ENCODE peak calls at places on chromosomes 1 and 21, in six cellular contexts. F is Calu3; D is BJ; V is stimulated activated CD4-positive, alpha-beta T cell treated with anti-CD3 and anti-CD28 coated beads, Interleukin-15, amount 100 ng/mL, for 1 hour; T is SIG-M5; W is trophoblast cell. E is an unnamed sample.

GRCh38 chr1:160124709-160125478 is 9.3 kb downstream of the ATP1A2 start:
- DNase-seq in F (peak; percentile 60), D (peak; percentile 72), V (no peak), T (no peak), W (peak; percentile 86), E (no peak)

GRCh38 chr1:207054476-207054875 is 1.4 kb downstream of the PFKFB2 start:
- DNase-seq in F (no peak), D (no peak), V (no peak), T (no peak), W (no peak), E (no peak)

GRCh38 chr1:1426496-1426960 is 5.5 kb upstream of the ANKRD65 start:
- DNase-seq in F (no peak), D (no peak), V (no peak), T (no peak), W (no peak), E (no peak)

GRCh38 chr1:170513138-170513537 is 18.8 kb upstream of the GORAB start:
- DNase-seq in F (no peak), D (no peak), V (no peak), T (no peak), W (no peak), E (no peak)

GRCh38 chr1:198024782-198025181 is 107.6 kb downstream of the LHX9 start:
- DNase-seq in F (no peak), D (no peak), V (no peak), T (no peak), W (no peak), E (no peak)

GRCh38 chr1:64898107-64898861 is 68.1 kb downstream of the JAK1 start:
- DNase-seq in F (peak; percentile 86), D (peak; percentile 93), V (no peak), T (no peak), W (peak; percentile 95), E (peak; percentile 68)

GRCh38 chr1:80384960-80385359 is 1378.4 kb upstream of the ADGRL4 start:
- DNase-seq in F (no peak), D (no peak), V (no peak), T (no peak), W (no peak), E (no peak)

GRCh38 chr1:59298178-59298583 is 1.3 kb downstream of the FGGY start:
- DNase-seq in F (no peak), D (no peak), V (no peak), T (no peak), W (no peak), E (peak; percentile 71)

GRCh38 chr1:42762269-42762668 is 4.6 kb downstream of the P3H1 start:
- DNase-seq in F (no peak), D (no peak), V (no peak), T (no peak), W (no peak), E (no peak)

GRCh38 chr1:7105258-7105657 is 320.0 kb downstream of the CAMTA1 start:
- DNase-seq in F (no peak), D (no peak), V (no peak), T (no peak), W (no peak), E (no peak)

GRCh38 chr1:233328661-233329498 is 1.4 kb downstream of the MAP3K21 start:
- DNase-seq in F (peak; percentile 43), D (no peak), V (no peak), T (no peak), W (no peak), E (no peak)

GRCh38 chr1:27111771-27112573 is 43.0 kb downstream of the SLC9A1 start:
- DNase-seq in F (peak; percentile 78), D (peak; percentile 99), V (peak; percentile 28), T (peak; percentile 93), W (peak; percentile 98), E (peak; percentile 82)

GRCh38 chr1:149915429-149916192 is 2.0 kb downstream of the SV2A start:
- DNase-seq in F (no peak), D (no peak), V (no peak), T (no peak), W (no peak), E (no peak)

GRCh38 chr1:164780863-164781262 is 221.9 kb downstream of the PBX1 start:
- DNase-seq in F (no peak), D (peak; percentile 85), V (no peak), T (no peak), W (no peak), E (no peak)

GRCh38 chr21:22791986-22792560 is 1793.9 kb downstream of the NCAM2 start:
- DNase-seq in F (peak; percentile 2), D (no peak), V (no peak), T (peak; percentile 9), W (peak; percentile 12), E (no peak)

GRCh38 chr1:176735201-176735600 is 272.2 kb downstream of the PAPPA2 start:
- DNase-seq in F (no peak), D (no peak), V (no peak), T (no peak), W (no peak), E (no peak)

GRCh38 chr1:1360511-1361169 is 2.3 kb upstream of the MXRA8 start:
- DNase-seq in F (no peak), D (peak; percentile 87), V (no peak), T (no peak), W (peak; percentile 93), E (no peak)

GRCh38 chr1:38919075-38919474 is 22.6 kb downstream of the RHBDL2 start:
- DNase-seq in F (no peak), D (no peak), V (no peak), T (no peak), W (no peak), E (no peak)

E was measured in right lobe of liver.